ENCODE peak calls at places on chromosomes 6 and 20, in nine cellular contexts. One of them, this sample, is unnamed.

GRCh38 chr6:68559052-68559451 is 76.0 kb upstream of the ADGRB3 start:
- DNase-seq in IMR-90: no peak
- DNase-seq in RWPE2: no peak
- DNase-seq in nephron progenitor cell: no peak
- DNase-seq in WTC11: no peak
- DNase-seq in coronary artery: no peak
- DNase-seq in osteoblast: no peak
- DNase-seq in cardiac fibroblast: no peak
- DNase-seq in cardiac muscle cell: no peak
- DNase-seq in this sample: no peak

GRCh38 chr6:165634486-165634885 is 28.6 kb downstream of the PDE10A start:
- DNase-seq in osteoblast: no peak
- DNase-seq in cardiac fibroblast: no peak
- DNase-seq in coronary artery: no peak
- DNase-seq in RWPE2: no peak
- DNase-seq in WTC11: no peak
- DNase-seq in IMR-90: no peak
- DNase-seq in nephron progenitor cell: no peak
- DNase-seq in cardiac muscle cell: no peak
- DNase-seq in this sample: no peak

GRCh38 chr6:111952821-111953535 is 79.7 kb upstream of the FYN start:
- DNase-seq in cardiac muscle cell: no peak
- DNase-seq in osteoblast: no peak
- DNase-seq in nephron progenitor cell: no peak
- DNase-seq in cardiac fibroblast: peak
- DNase-seq in RWPE2: no peak
- DNase-seq in IMR-90: peak
- DNase-seq in WTC11: no peak
- DNase-seq in coronary artery: no peak
- DNase-seq in this sample: no peak

GRCh38 chr20:48066256-48066655 is 281.0 kb upstream of the SULF2 start:
- DNase-seq in WTC11: no peak
- DNase-seq in nephron progenitor cell: no peak
- DNase-seq in cardiac fibroblast: no peak
- DNase-seq in cardiac muscle cell: peak
- DNase-seq in coronary artery: no peak
- DNase-seq in IMR-90: peak
- DNase-seq in RWPE2: no peak
- DNase-seq in osteoblast: peak
- DNase-seq in this sample: no peak

GRCh38 chr6:166307082-166307980 is 861 bp downstream of the PRR18 start:
- DNase-seq in RWPE2: no peak
- DNase-seq in coronary artery: no peak
- DNase-seq in cardiac fibroblast: no peak
- DNase-seq in nephron progenitor cell: peak
- DNase-seq in osteoblast: peak
- DNase-seq in WTC11: peak
- DNase-seq in IMR-90: no peak
- DNase-seq in cardiac muscle cell: no peak
- DNase-seq in this sample: no peak

GRCh38 chr6:35638679-35639078 is 50.0 kb downstream of the FKBP5 start:
- DNase-seq in coronary artery: no peak
- DNase-seq in cardiac fibroblast: no peak
- DNase-seq in RWPE2: no peak
- DNase-seq in osteoblast: no peak
- DNase-seq in cardiac muscle cell: no peak
- DNase-seq in IMR-90: no peak
- DNase-seq in WTC11: no peak
- DNase-seq in nephron progenitor cell: no peak
- DNase-seq in this sample: no peak

GRCh38 chr6:11009353-11009752 is 34.8 kb downstream of the ELOVL2 start:
- DNase-seq in coronary artery: no peak
- DNase-seq in WTC11: no peak
- DNase-seq in cardiac fibroblast: peak
- DNase-seq in cardiac muscle cell: peak
- DNase-seq in nephron progenitor cell: no peak
- DNase-seq in RWPE2: no peak
- DNase-seq in IMR-90: peak
- DNase-seq in osteoblast: no peak
- DNase-seq in this sample: no peak

GRCh38 chr6:64505312-64505711 is 869.7 kb downstream of the PHF3 start:
- DNase-seq in cardiac muscle cell: no peak
- DNase-seq in nephron progenitor cell: peak
- DNase-seq in RWPE2: no peak
- DNase-seq in WTC11: peak
- DNase-seq in cardiac fibroblast: peak
- DNase-seq in IMR-90: no peak
- DNase-seq in coronary artery: no peak
- DNase-seq in osteoblast: no peak
- DNase-seq in this sample: peak

GRCh38 chr6:56713285-56713684 is 70.6 kb upstream of the DST start:
- DNase-seq in IMR-90: peak
- DNase-seq in coronary artery: no peak
- DNase-seq in WTC11: no peak
- DNase-seq in nephron progenitor cell: no peak
- DNase-seq in RWPE2: peak
- DNase-seq in cardiac muscle cell: peak
- DNase-seq in cardiac fibroblast: peak
- DNase-seq in osteoblast: peak
- DNase-seq in this sample: no peak

GRCh38 chr6:29501106-29501505 is 13.3 kb upstream of the MAS1L start:
- DNase-seq in coronary artery: no peak
- DNase-seq in osteoblast: no peak
- DNase-seq in nephron progenitor cell: no peak
- DNase-seq in WTC11: no peak
- DNase-seq in IMR-90: no peak
- DNase-seq in cardiac fibroblast: no peak
- DNase-seq in RWPE2: no peak
- DNase-seq in cardiac muscle cell: no peak
- DNase-seq in this sample: no peak

GRCh38 chr6:29499704-29500103 is 11.9 kb upstream of the MAS1L start:
- DNase-seq in cardiac fibroblast: no peak
- DNase-seq in RWPE2: no peak
- DNase-seq in WTC11: no peak
- DNase-seq in osteoblast: no peak
- DNase-seq in coronary artery: no peak
- DNase-seq in IMR-90: no peak
- DNase-seq in nephron progenitor cell: no peak
- DNase-seq in cardiac muscle cell: no peak
- DNase-seq in this sample: no peak

GRCh38 chr6:29502181-29502580 is 14.4 kb upstream of the MAS1L start:
- DNase-seq in osteoblast: no peak
- DNase-seq in WTC11: no peak
- DNase-seq in coronary artery: no peak
- DNase-seq in nephron progenitor cell: no peak
- DNase-seq in IMR-90: no peak
- DNase-seq in cardiac muscle cell: no peak
- DNase-seq in RWPE2: no peak
- DNase-seq in cardiac fibroblast: no peak
- DNase-seq in this sample: no peak

GRCh38 chr6:29502597-29502996 is 14.8 kb upstream of the MAS1L start:
- DNase-seq in nephron progenitor cell: no peak
- DNase-seq in cardiac muscle cell: no peak
- DNase-seq in RWPE2: no peak
- DNase-seq in IMR-90: no peak
- DNase-seq in cardiac fibroblast: peak
- DNase-seq in osteoblast: no peak
- DNase-seq in coronary artery: no peak
- DNase-seq in WTC11: no peak
- DNase-seq in this sample: no peak

GRCh38 chr6:29500594-29500993 is 12.8 kb upstream of the MAS1L start:
- DNase-seq in cardiac fibroblast: no peak
- DNase-seq in RWPE2: no peak
- DNase-seq in osteoblast: no peak
- DNase-seq in WTC11: no peak
- DNase-seq in IMR-90: no peak
- DNase-seq in coronary artery: no peak
- DNase-seq in cardiac muscle cell: no peak
- DNase-seq in nephron progenitor cell: no peak
- DNase-seq in this sample: no peak
- TF ChIP-seq CTCF in cardiac fibroblast: no peak
- TF ChIP-seq CTCF in RWPE2: no peak
- TF ChIP-seq CTCF in osteoblast: no peak
- TF ChIP-seq CTCF in WTC11: no peak
- TF ChIP-seq CTCF in IMR-90: no peak
- TF ChIP-seq CTCF in coronary artery: no peak
- TF ChIP-seq CTCF in cardiac muscle cell: no peak
- TF ChIP-seq CTCF in nephron progenitor cell: no peak
- TF ChIP-seq CTCF in this sample: no peak

GRCh38 chr6:41182069-41183034 is 18.6 kb downstream of the TREML2 start:
- DNase-seq in cardiac muscle cell: peak
- DNase-seq in IMR-90: peak
- DNase-seq in WTC11: peak
- DNase-seq in cardiac fibroblast: peak
- DNase-seq in coronary artery: no peak
- DNase-seq in osteoblast: peak
- DNase-seq in RWPE2: no peak
- DNase-seq in nephron progenitor cell: peak
- DNase-seq in this sample: peak
- TF ChIP-seq CTCF in cardiac muscle cell: peak
- TF ChIP-seq CTCF in IMR-90: peak
- TF ChIP-seq CTCF in WTC11: no peak
- TF ChIP-seq CTCF in cardiac fibroblast: peak
- TF ChIP-seq CTCF in coronary artery: no peak
- TF ChIP-seq CTCF in osteoblast: peak
- TF ChIP-seq CTCF in RWPE2: peak
- TF ChIP-seq CTCF in nephron progenitor cell: peak
- TF ChIP-seq CTCF in this sample: peak

GRCh38 chr20:62959101-62959971 is 6.8 kb downstream of the SLC17A9 start:
- DNase-seq in cardiac fibroblast: no peak
- DNase-seq in cardiac muscle cell: no peak
- DNase-seq in IMR-90: no peak
- DNase-seq in osteoblast: peak
- DNase-seq in WTC11: no peak
- DNase-seq in RWPE2: no peak
- DNase-seq in nephron progenitor cell: no peak
- DNase-seq in coronary artery: no peak
- DNase-seq in this sample: no peak
- TF ChIP-seq CTCF in cardiac fibroblast: no peak
- TF ChIP-seq CTCF in cardiac muscle cell: no peak
- TF ChIP-seq CTCF in IMR-90: no peak
- TF ChIP-seq CTCF in osteoblast: no peak
- TF ChIP-seq CTCF in WTC11: no peak
- TF ChIP-seq CTCF in RWPE2: no peak
- TF ChIP-seq CTCF in nephron progenitor cell: no peak
- TF ChIP-seq CTCF in coronary artery: no peak
- TF ChIP-seq CTCF in this sample: no peak

DNA sequence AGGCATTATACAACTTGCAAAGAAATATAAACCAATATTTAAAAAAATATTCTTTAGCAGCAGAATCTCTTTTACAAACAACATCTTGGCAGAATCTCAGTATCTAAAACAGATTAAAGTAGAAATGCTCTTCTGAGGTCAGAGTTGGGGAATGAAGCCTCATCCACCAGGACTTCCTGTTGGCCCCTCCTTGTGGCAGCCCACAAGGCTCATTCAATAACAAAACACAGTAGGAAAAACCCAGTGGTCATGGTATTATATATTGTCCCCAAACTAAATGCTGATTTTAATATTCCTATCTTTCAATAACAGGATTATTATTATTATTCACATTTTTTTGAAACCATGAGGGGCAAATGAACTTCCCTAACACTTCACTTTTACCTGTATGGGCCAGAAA is 368.6 kb downstream of the BTBD9 start:
- DNase-seq in IMR-90: peak
- DNase-seq in RWPE2: no peak
- DNase-seq in cardiac fibroblast: peak
- DNase-seq in cardiac muscle cell: no peak
- DNase-seq in osteoblast: peak
- DNase-seq in WTC11: no peak
- DNase-seq in coronary artery: no peak
- DNase-seq in nephron progenitor cell: no peak
- DNase-seq in this sample: no peak
- TF ChIP-seq CTCF in IMR-90: no peak
- TF ChIP-seq CTCF in RWPE2: no peak
- TF ChIP-seq CTCF in cardiac fibroblast: peak
- TF ChIP-seq CTCF in cardiac muscle cell: no peak
- TF ChIP-seq CTCF in osteoblast: no peak
- TF ChIP-seq CTCF in WTC11: no peak
- TF ChIP-seq CTCF in coronary artery: no peak
- TF ChIP-seq CTCF in nephron progenitor cell: no peak
- TF ChIP-seq CTCF in this sample: no peak

DNA sequence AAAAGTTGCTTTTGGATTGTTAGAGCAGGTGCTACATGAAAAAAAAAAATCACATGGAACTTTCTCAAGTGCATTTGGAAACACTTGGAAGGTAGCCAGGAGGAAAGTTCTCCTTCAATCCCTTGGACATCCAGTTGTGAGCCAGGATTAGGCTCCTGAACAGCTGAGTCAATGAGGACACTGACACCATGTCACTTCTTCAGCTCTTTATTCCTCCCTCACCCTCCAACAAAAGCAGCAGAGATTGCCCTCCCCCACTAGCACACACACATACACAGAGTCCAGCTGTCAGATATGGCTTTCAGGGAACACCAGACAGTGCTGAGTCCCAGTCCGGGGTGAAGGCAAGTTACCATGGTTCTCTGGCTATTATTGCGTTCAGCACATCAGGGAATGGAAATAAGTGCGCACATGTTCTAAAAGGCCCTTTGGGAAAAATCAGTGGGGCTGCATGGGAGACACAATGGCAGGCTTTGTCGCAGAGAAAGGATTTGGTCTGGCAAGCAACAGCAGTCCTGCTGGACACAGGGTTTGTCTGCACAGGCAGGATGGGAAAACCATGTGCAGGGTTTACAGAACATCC is 124.7 kb upstream of the MARCKS start:
- DNase-seq in coronary artery: no peak
- DNase-seq in nephron progenitor cell: peak
- DNase-seq in RWPE2: no peak
- DNase-seq in IMR-90: peak
- DNase-seq in WTC11: no peak
- DNase-seq in cardiac muscle cell: peak
- DNase-seq in cardiac fibroblast: peak
- DNase-seq in osteoblast: peak
- DNase-seq in this sample: no peak
- TF ChIP-seq CTCF in coronary artery: no peak
- TF ChIP-seq CTCF in nephron progenitor cell: no peak
- TF ChIP-seq CTCF in RWPE2: no peak
- TF ChIP-seq CTCF in IMR-90: no peak
- TF ChIP-seq CTCF in WTC11: no peak
- TF ChIP-seq CTCF in cardiac muscle cell: peak
- TF ChIP-seq CTCF in cardiac fibroblast: peak
- TF ChIP-seq CTCF in osteoblast: peak
- TF ChIP-seq CTCF in this sample: no peak

GRCh38 chr6:3157151-3157933 is at the start of gene TUBB2A:
- DNase-seq in osteoblast: peak
- DNase-seq in cardiac muscle cell: peak
- DNase-seq in cardiac fibroblast: peak
- DNase-seq in RWPE2: no peak
- DNase-seq in IMR-90: peak
- DNase-seq in WTC11: peak
- DNase-seq in nephron progenitor cell: peak
- DNase-seq in coronary artery: peak
- DNase-seq in this sample: peak
- TF ChIP-seq CTCF in osteoblast: peak
- TF ChIP-seq CTCF in cardiac muscle cell: peak
- TF ChIP-seq CTCF in cardiac fibroblast: no peak
- TF ChIP-seq CTCF in RWPE2: peak
- TF ChIP-seq CTCF in IMR-90: peak
- TF ChIP-seq CTCF in WTC11: no peak
- TF ChIP-seq CTCF in nephron progenitor cell: no peak
- TF ChIP-seq CTCF in coronary artery: peak
- TF ChIP-seq CTCF in this sample: peak